ENCODE peak calls at places on chromosomes 6 and 20, in ten cellular contexts. A is nephron progenitor cell, D is heart left ventricle, B is Peyer's patch, R is A549, N is fibroblast of pulmonary artery, J is heart right ventricle, Y is tibial artery, W is foreskin keratinocyte, O is IMR-90. S is an unnamed sample.

GRCh38 chr6:44269921-44270525 is at the start of gene TMEM151B:
- DNase-seq in D (no peak), B (no peak), O (no peak), R (no peak), J (no peak), N (no peak), A (peak), W (no peak), Y (no peak), S (no peak)

GRCh38 chr20:62355527-62356142 is 11.5 kb downstream of the LAMA5 start:
- DNase-seq in B (no peak), D (peak), A (peak), R (peak), Y (peak), N (peak), W (no peak), J (peak), O (no peak), S (no peak)

GRCh38 chr6:116265081-116265829 is 11.4 kb upstream of the TSPYL4 start:
- DNase-seq in R (no peak), Y (peak), O (peak), B (no peak), W (peak), J (peak), N (no peak), D (peak), A (no peak), S (peak)

GRCh38 chr6:9532621-9533557 is 882.0 kb downstream of the TFAP2A start:
- DNase-seq in B (no peak), A (no peak), D (no peak), J (no peak), R (peak), N (peak), W (no peak), O (no peak), Y (no peak), S (peak)

GRCh38 chr6:168447282-168447681 is 6.3 kb downstream of the SMOC2 start:
- DNase-seq in W (no peak), A (no peak), N (no peak), B (no peak), R (no peak), O (no peak), Y (no peak), J (no peak), D (no peak), S (no peak)

GRCh38 chr6:28218312-28219248 is 6.5 kb upstream of the ZSCAN9 start:
- DNase-seq in Y (peak), O (peak), D (peak), N (peak), A (peak), B (peak), R (peak), J (peak), W (no peak), S (no peak)

GRCh38 chr20:51460569-51461265 is 81.8 kb downstream of the NFATC2 start:
- DNase-seq in A (no peak), R (no peak), Y (no peak), O (no peak), N (no peak), W (no peak), B (peak), J (no peak), D (no peak), S (no peak)

GRCh38 chr6:53728570-53729194 is 63.1 kb upstream of the KLHL31 start:
- DNase-seq in N (peak), W (no peak), Y (no peak), B (peak), D (no peak), J (peak), R (peak), A (peak), O (peak), S (no peak)

GRCh38 chr6:125753218-125753936 is 3.9 kb downstream of the HEY2 start:
- DNase-seq in A (no peak), Y (no peak), B (no peak), J (no peak), O (peak), D (no peak), R (peak), N (peak), W (no peak), S (no peak)

GRCh38 chr20:34907616-34908469 is 31.4 kb downstream of the ACSS2 start:
- DNase-seq in W (peak), N (peak), D (no peak), J (peak), Y (no peak), B (no peak), O (peak), A (no peak), R (peak), S (peak)

GRCh38 chr6:138596591-138596990 is 97.3 kb upstream of the NHSL1 start:
- DNase-seq in Y (no peak), R (no peak), W (no peak), N (no peak), D (no peak), J (no peak), B (no peak), O (no peak), A (no peak), S (no peak)
- TF ChIP-seq CTCF in Y (no peak), R (no peak), W (no peak), N (no peak), D (no peak), J (no peak), B (no peak), O (no peak), A (no peak), S (no peak)

GRCh38 chr6:24910331-24910849 is 25.4 kb downstream of the RIPOR2 start:
- DNase-seq in O (no peak), B (peak), D (peak), N (no peak), Y (no peak), J (peak), A (peak), R (no peak), W (no peak), S (no peak)
- TF ChIP-seq CTCF in O (no peak), B (no peak), D (peak), N (peak), Y (no peak), J (no peak), A (no peak), R (no peak), W (no peak), S (no peak)

GRCh38 chr6:160192840-160193239 is 65.8 kb downstream of the SLC22A2 start:
- DNase-seq in O (no peak), W (no peak), D (no peak), Y (no peak), A (no peak), N (no peak), J (no peak), R (no peak), B (no peak), S (no peak)
- TF ChIP-seq CTCF in O (no peak), W (no peak), D (no peak), Y (no peak), A (no peak), N (no peak), J (no peak), R (no peak), B (no peak), S (no peak)

DNA sequence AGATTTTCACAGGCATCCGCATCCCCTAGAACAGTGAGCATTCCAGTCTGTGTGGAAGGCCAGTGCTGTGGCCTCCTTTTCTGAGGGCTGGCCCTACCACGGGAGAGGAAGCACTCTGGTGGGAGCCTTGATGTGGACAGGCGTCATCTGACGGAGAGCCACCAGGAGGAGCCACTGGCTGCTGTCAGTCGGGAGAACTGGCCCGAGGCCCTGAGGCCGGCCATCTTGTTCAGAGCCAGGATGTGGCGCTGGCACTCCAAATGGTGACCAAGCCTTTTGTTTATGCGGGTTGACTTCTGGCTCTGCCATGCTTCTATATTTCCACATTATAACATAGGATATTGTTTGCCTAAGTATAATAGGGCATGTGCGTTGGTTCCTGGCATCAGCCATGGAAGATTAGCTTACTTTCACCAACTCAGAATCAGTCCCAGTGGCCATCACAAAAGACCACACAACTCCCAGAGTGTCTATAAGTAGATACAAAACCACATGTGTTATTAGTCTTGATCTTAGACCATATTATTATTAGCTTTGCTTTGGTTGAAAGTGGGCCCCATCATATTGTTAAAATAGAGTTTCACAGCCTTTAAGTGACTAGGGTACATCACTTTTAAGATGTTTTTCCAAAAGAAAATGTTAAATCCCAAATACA is 273.9 kb upstream of the TAB2 start:
- DNase-seq in Y (no peak), D (no peak), O (no peak), A (peak), J (no peak), B (no peak), R (peak), N (no peak), W (no peak), S (no peak)
- TF ChIP-seq CTCF in Y (no peak), D (peak), O (peak), A (peak), J (no peak), B (no peak), R (no peak), N (peak), W (peak), S (peak)

GRCh38 chr20:6828794-6829423 is 61.4 kb downstream of the BMP2 start:
- DNase-seq in J (peak), W (peak), B (peak), N (peak), A (peak), R (peak), O (peak), D (no peak), Y (no peak), S (peak)
- TF ChIP-seq CTCF in J (peak), W (peak), B (no peak), N (peak), A (peak), R (peak), O (peak), D (peak), Y (peak), S (peak)

GRCh38 chr6:42281570-42281969 is 63.9 kb upstream of the MRPS10 start:
- DNase-seq in Y (no peak), O (no peak), B (no peak), N (no peak), D (no peak), J (no peak), A (no peak), W (no peak), R (no peak), S (no peak)
- TF ChIP-seq CTCF in Y (no peak), O (no peak), B (no peak), N (no peak), D (no peak), J (no peak), A (no peak), W (no peak), R (no peak), S (no peak)

GRCh38 chr6:20876016-20876415 is 341.8 kb downstream of the CDKAL1 start:
- DNase-seq in J (no peak), D (no peak), O (peak), W (no peak), R (peak), N (peak), Y (no peak), A (no peak), B (no peak), S (no peak)

GRCh38 chr6:20870493-20870892 is 336.2 kb downstream of the CDKAL1 start:
- DNase-seq in O (no peak), J (no peak), W (no peak), Y (no peak), R (no peak), A (no peak), B (no peak), N (no peak), D (no peak), S (no peak)

GRCh38 chr6:20877008-20877937 is 343.0 kb downstream of the CDKAL1 start:
- DNase-seq in Y (peak), A (no peak), W (peak), R (peak), J (no peak), N (peak), D (no peak), O (peak), B (no peak), S (peak)

GRCh38 chr6:20875369-20875963 is 341.2 kb downstream of the CDKAL1 start:
- DNase-seq in O (peak), N (peak), R (peak), A (no peak), W (no peak), Y (no peak), D (no peak), B (no peak), J (no peak), S (no peak)

GRCh38 chr6:20873425-20874190 is 339.4 kb downstream of the CDKAL1 start:
- DNase-seq in W (no peak), R (peak), O (no peak), A (no peak), Y (no peak), D (no peak), B (no peak), J (no peak), N (peak), S (no peak)
- TF ChIP-seq CTCF in W (peak), R (no peak), O (peak), A (no peak), Y (no peak), D (no peak), B (no peak), J (no peak), N (peak), S (no peak)

GRCh38 chr6:22145823-22146379 is 150.9 kb downstream of the PRL start:
- DNase-seq in D (no peak), O (peak), N (peak), Y (no peak), A (peak), W (no peak), J (no peak), R (peak), B (no peak), S (no peak)
- TF ChIP-seq CTCF in D (peak), O (peak), N (peak), Y (peak), A (no peak), W (peak), J (no peak), R (no peak), B (no peak), S (no peak)

GRCh38 chr6:32995448-32995847 is 13.9 kb downstream of the HLA-DOA start:
- DNase-seq in Y (no peak), N (no peak), O (no peak), W (no peak), B (no peak), R (no peak), J (no peak), D (no peak), A (no peak), S (no peak)

GRCh38 chr6:33004940-33005339 is 4.5 kb downstream of the HLA-DOA start:
- DNase-seq in D (no peak), O (no peak), Y (no peak), B (no peak), R (no peak), W (no peak), J (no peak), A (no peak), N (no peak), S (no peak)

GRCh38 chr6:33001685-33002084 is 7.7 kb downstream of the HLA-DOA start:
- DNase-seq in R (no peak), W (no peak), D (no peak), B (no peak), A (no peak), N (no peak), J (no peak), O (no peak), Y (no peak), S (no peak)

DNA sequence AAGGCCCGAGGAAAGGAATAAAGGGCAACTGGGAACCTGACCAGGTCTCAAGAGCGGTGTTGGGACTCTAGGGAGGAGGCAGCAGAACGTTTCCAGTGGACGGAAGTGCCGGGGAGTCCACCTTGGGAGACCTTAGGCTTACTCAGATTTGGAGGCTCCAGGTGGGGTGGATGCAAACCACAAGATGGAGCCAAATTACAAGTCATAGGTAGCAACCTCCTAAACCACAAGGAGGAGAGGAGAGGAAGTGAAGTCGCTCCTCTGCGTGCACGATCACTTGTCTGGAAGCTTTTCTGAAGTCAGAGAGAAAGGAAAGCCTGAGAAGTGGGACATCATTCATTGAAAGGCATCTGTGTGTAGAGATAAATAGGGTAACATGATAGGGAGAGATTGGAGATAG is 9.3 kb downstream of the HLA-DOA start:
- DNase-seq in W (no peak), R (peak), B (peak), O (no peak), Y (no peak), A (no peak), J (no peak), D (no peak), N (peak), S (no peak)
- TF ChIP-seq CTCF in W (peak), R (peak), B (peak), O (no peak), Y (no peak), A (no peak), J (no peak), D (peak), N (peak), S (peak)

GRCh38 chr6:87586371-87587077 is 3.3 kb downstream of the RARS2 start:
- DNase-seq in A (no peak), B (no peak), N (no peak), O (no peak), R (no peak), J (no peak), Y (no peak), D (no peak), W (no peak), S (no peak)
- TF ChIP-seq CTCF in A (no peak), B (no peak), N (no peak), O (no peak), R (no peak), J (no peak), Y (no peak), D (no peak), W (no peak), S (no peak)